ENCODE peak calls at places on chromosomes 2 and 18, in ten cellular contexts. J is uterus; L is transverse colon; E is ovary; R is thoracic aorta; H is astrocyte of the spinal cord; B is left ventricle myocardium inferior; F is GM20000; Y is choroid plexus epithelial cell; S is CD8-positive, alpha-beta T cell. K is an unnamed sample.

GRCh38 chr18:66795011-66795410 is 191.1 kb upstream of the CDH19 start:
- DNase-seq in J (no peak), L (no peak), E (no peak), R (no peak), H (peak), B (no peak), F (no peak), Y (peak), S (no peak), K (no peak)

GRCh38 chr2:167294775-167295140 is 406.5 kb downstream of the XIRP2 start:
- DNase-seq in J (no peak), L (no peak), E (no peak), R (no peak), H (no peak), B (no peak), F (no peak), Y (no peak), S (no peak), K (no peak)

GRCh38 chr2:59314367-59314766 is 1073.2 kb upstream of the FANCL start:
- DNase-seq in J (no peak), L (no peak), E (no peak), R (no peak), H (no peak), B (no peak), F (no peak), Y (no peak), S (no peak), K (no peak)

GRCh38 chr2:39455826-39456225 is 18.7 kb upstream of the MAP4K3 start:
- DNase-seq in J (no peak), L (no peak), E (no peak), R (no peak), H (peak), B (no peak), F (no peak), Y (peak), S (no peak), K (no peak)

GRCh38 chr2:152223997-152224396 is 48.4 kb upstream of the STAM2 start:
- DNase-seq in J (peak), L (no peak), E (peak), R (no peak), H (no peak), B (no peak), F (no peak), Y (peak), S (no peak), K (no peak)

GRCh38 chr2:241340621-241341163 is 15.4 kb upstream of the FARP2 start:
- DNase-seq in J (no peak), L (peak), E (no peak), R (no peak), H (no peak), B (no peak), F (no peak), Y (no peak), S (peak), K (no peak)

GRCh38 chr2:150557020-150557644 is 69.7 kb upstream of the RND3 start:
- DNase-seq in J (no peak), L (no peak), E (no peak), R (no peak), H (peak), B (no peak), F (no peak), Y (no peak), S (no peak), K (no peak)

GRCh38 chr2:46042711-46043110 is 254.5 kb upstream of the EPAS1 start:
- DNase-seq in J (no peak), L (no peak), E (no peak), R (no peak), H (no peak), B (no peak), F (no peak), Y (no peak), S (no peak), K (no peak)

GRCh38 chr2:147430408-147430807 is 414.4 kb upstream of the ACVR2A start:
- DNase-seq in J (no peak), L (no peak), E (no peak), R (no peak), H (no peak), B (no peak), F (no peak), Y (no peak), S (no peak), K (peak)

GRCh38 chr2:18771212-18771611 is 181.8 kb upstream of the NT5C1B start:
- DNase-seq in J (no peak), L (no peak), E (no peak), R (no peak), H (no peak), B (no peak), F (no peak), Y (no peak), S (no peak), K (no peak)
- TF ChIP-seq CTCF in J (no peak), L (no peak), E (no peak), R (no peak), H (no peak), B (no peak), F (no peak), Y (no peak), S (no peak), K (no peak)

DNA sequence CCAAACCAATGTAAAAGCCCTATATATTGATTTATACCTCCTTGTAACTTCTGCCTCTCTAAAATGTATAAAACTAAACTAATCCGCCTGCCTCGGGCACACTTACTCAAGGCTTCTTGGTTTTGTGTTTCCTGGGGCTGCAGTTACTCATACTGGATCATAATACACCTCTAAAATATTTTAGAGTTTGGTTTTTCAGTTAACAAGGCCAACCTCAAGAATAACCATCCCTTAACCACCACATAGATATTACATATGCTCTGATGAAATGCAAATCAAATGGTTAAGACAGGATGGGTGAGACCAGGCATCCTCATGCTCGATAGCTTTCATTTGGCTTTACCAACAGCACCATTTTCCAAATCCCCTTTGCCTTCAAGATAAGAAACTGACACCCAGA is 46.4 kb downstream of the UXS1 start:
- DNase-seq in J (no peak), L (no peak), E (no peak), R (no peak), H (peak), B (no peak), F (no peak), Y (no peak), S (no peak), K (no peak)
- TF ChIP-seq CTCF in J (no peak), L (no peak), E (no peak), R (no peak), H (no peak), B (no peak), F (no peak), Y (no peak), S (no peak), K (no peak)

GRCh38 chr2:70008290-70008689 is 46.9 kb upstream of the ASPRV1 start:
- DNase-seq in J (no peak), L (no peak), E (no peak), R (no peak), H (no peak), B (no peak), F (no peak), Y (no peak), S (no peak), K (no peak)

GRCh38 chr2:70003093-70003830 is 41.8 kb upstream of the ASPRV1 start:
- DNase-seq in J (no peak), L (no peak), E (no peak), R (no peak), H (no peak), B (no peak), F (no peak), Y (no peak), S (no peak), K (no peak)

GRCh38 chr2:70007151-70007550 is 45.7 kb upstream of the ASPRV1 start:
- DNase-seq in J (no peak), L (no peak), E (no peak), R (no peak), H (no peak), B (no peak), F (no peak), Y (no peak), S (no peak), K (no peak)

GRCh38 chr2:70006447-70006784 is 45.0 kb upstream of the ASPRV1 start:
- DNase-seq in J (no peak), L (no peak), E (no peak), R (no peak), H (no peak), B (no peak), F (no peak), Y (no peak), S (no peak), K (no peak)

DNA sequence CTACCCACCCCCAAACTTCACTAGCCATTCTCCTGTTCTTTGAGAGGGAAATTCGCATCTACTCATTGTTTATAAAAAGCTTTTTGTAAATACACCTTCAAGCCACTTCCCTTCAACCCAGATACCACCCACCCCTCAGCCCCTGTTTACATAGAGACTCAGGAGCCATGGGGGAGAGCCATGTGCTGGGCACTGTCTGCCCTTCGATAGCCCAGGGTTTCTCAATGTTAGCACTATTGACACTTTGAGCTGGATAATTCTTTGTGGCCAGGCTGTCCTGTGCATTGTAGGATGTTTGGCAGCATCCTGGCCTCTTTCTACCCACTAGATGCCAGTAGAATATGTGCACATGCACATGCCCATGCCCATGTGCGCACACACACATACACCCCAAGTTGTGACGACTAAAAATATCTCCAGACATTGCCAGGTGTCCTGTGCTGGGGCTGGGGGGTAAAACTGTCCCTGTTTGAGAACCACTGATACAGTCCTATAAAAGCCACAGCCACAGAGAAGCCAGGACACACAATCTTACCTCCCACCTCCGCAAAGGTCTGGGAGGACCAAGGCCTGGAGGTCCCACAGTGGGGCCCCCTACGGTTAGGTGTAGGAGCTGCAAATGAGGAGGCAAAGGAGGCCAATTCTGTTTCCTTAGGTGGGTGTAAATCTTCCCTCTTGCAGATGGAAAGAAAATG is 44.5 kb upstream of the ASPRV1 start:
- DNase-seq in J (no peak), L (no peak), E (no peak), R (no peak), H (no peak), B (no peak), F (no peak), Y (no peak), S (no peak), K (no peak)
- TF ChIP-seq CTCF in J (no peak), L (no peak), E (no peak), R (no peak), H (no peak), B (no peak), F (no peak), Y (no peak), S (no peak), K (no peak)

DNA sequence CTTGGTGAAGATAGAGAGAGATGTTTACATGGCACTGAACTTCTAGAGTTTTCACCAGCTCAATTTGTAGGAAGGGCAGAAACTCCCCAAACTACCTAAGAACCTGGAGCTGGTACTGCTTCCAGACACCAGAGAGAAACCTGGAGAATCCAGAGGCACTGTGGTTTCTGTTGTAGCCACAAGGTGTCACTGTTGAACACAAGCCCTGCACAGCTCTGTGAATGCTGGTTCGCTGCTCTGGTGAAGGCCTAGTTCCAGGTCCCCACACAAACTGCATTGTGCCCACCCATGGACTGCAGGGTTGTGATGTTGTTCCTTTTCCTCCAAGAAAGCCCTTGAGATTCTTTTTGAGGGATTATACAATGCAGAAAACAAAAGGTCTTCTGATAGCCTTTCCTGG is 150.5 kb upstream of the HS6ST1 start:
- DNase-seq in J (no peak), L (no peak), E (no peak), R (no peak), H (no peak), B (no peak), F (no peak), Y (peak), S (no peak), K (no peak)
- TF ChIP-seq CTCF in J (no peak), L (no peak), E (no peak), R (peak), H (peak), B (no peak), F (no peak), Y (peak), S (no peak), K (peak)

DNA sequence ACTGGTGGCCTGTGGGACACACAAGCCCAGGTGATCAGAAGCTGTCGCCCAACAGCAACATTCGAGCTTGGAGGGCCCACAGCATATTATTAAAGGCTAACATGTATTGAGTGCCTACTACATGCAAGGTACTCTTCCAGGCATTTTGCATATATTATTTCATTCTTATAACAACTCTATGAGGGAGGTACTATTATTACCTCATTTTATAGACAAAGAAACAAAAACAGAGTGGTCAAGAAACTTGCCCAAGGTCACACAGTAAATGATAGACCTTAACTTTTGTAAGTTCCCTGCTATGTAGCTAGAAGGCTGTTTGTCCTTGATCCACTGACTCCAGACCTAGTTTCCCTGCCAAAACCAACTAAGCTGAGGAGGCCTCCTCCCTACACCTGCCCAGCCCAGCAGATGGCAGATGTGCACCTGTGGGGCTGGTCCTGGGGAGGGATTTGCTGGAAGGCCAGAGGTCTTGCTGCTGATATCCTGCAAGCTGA is 35.7 kb downstream of the KANSL3 start:
- DNase-seq in J (no peak), L (peak), E (no peak), R (no peak), H (no peak), B (no peak), F (no peak), Y (no peak), S (no peak), K (peak)
- TF ChIP-seq CTCF in J (no peak), L (peak), E (no peak), R (no peak), H (no peak), B (no peak), F (no peak), Y (peak), S (no peak), K (no peak)

GRCh38 chr2:33412920-33413319 is 63.5 kb upstream of the RASGRP3 start:
- DNase-seq in J (no peak), L (no peak), E (no peak), R (no peak), H (peak), B (no peak), F (peak), Y (peak), S (no peak), K (peak)
- TF ChIP-seq CTCF in J (peak), L (peak), E (no peak), R (no peak), H (peak), B (peak), F (no peak), Y (peak), S (no peak), K (peak)

DNA sequence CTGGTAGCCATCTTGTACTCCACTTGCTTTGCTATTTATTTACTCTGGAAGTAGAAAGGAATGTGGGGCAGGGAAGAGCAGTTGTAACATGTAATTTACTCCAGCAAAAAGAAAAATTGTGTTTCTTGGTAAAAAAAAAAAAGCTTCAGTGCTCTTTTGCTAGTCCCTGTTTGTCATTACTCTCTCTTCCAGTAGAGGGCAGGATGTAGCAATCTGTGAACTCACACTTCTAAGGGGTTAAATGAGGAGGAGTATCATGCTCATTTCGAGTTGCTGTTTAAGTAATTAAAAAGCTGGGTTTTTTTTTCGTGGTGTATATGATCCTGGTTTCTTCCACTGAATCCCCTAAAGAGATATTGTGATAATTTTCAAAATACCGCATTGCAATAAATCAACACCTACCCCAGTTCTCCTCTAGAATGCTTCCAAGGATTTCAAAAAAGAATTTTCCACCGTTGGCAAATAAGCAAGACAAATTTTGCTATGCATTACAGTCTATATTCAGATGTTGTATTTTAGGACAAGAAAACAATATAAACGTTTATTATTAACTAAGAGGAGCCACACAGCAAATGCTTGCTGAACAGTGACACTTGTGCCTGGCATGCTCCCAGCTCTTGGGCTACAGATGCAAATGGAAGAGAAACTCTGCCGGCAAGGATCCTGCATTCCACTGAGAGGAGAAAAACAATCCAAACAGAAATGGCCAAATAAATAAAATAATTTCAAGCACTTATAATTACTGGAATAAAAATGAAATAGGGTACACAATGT is 261.6 kb downstream of the ASXL3 start:
- DNase-seq in J (no peak), L (peak), E (no peak), R (no peak), H (peak), B (no peak), F (peak), Y (peak), S (no peak), K (peak)
- TF ChIP-seq CTCF in J (no peak), L (peak), E (no peak), R (peak), H (peak), B (peak), F (peak), Y (peak), S (no peak), K (peak)

GRCh38 chr2:171367692-171368091 is 66.1 kb downstream of the METTL8 start:
- DNase-seq in J (no peak), L (no peak), E (no peak), R (no peak), H (no peak), B (no peak), F (no peak), Y (no peak), S (no peak), K (no peak)
- TF ChIP-seq CTCF in J (no peak), L (no peak), E (no peak), R (no peak), H (no peak), B (no peak), F (no peak), Y (no peak), S (no peak), K (no peak)

GRCh38 chr18:5424903-5425302 is 118.9 kb downstream of the EPB41L3 start:
- DNase-seq in J (no peak), L (no peak), E (no peak), R (no peak), H (peak), B (no peak), F (no peak), Y (peak), S (no peak), K (no peak)
- TF ChIP-seq CTCF in J (peak), L (peak), E (peak), R (no peak), H (peak), B (peak), F (peak), Y (peak), S (peak), K (peak)

DNA sequence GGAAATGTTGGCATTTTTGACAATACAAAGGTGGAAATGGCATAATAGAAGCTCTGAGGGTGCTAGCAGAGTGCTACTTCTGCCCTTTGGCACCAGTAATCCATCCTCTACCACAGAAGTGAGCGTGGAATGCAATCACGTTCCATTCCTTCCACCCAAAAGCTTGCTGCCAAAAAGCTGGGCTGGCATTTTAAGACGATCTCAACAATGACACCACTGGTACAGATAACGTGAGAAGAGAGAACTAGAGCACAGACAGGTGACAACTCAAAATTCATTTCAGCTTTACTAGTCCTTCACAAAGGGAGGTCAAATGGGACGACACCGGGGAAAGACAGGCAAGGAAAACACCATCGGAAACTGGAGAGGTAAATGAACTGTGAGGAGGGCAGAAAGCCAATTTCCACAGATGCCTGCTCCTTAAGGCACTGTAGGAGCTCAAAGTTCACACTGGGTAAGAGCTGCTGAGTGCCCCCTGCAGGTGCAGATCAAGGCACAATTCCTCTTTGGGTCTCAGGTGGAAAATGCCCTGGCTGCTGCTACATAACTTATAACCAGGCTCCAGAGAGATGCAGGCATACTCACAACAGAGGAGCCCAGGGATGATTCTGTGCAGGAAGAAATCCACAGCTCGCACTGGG is 50.7 kb upstream of the RNU4ATAC start:
- DNase-seq in J (no peak), L (peak), E (no peak), R (no peak), H (peak), B (no peak), F (no peak), Y (peak), S (no peak), K (peak)
- TF ChIP-seq CTCF in J (no peak), L (peak), E (no peak), R (no peak), H (no peak), B (no peak), F (no peak), Y (peak), S (no peak), K (no peak)

K was measured in Calu3.